ENCODE peak calls at places on chromosomes 2 and 18, in nine cellular contexts. Z is lower lobe of right lung, H is IMR-90, K is brain microvascular endothelial cell, N is neural progenitor cell, P is bronchial epithelial cell, Q is adrenal gland, L is OCI-LY7, U is fibroblast of lung. E is an unnamed sample.

GRCh38 chr2:66582364-66582974 is 147.5 kb downstream of the MEIS1 start:
- DNase-seq in Z (no peak), H (peak), K (no peak), N (no peak), P (no peak), Q (no peak), L (no peak), U (peak), E (no peak)

GRCh38 chr2:241000831-241001321 is 2.5 kb downstream of the SNED1 start:
- DNase-seq in Z (peak), H (no peak), K (no peak), N (no peak), P (no peak), Q (no peak), L (no peak), U (no peak), E (peak)

GRCh38 chr2:19538411-19538963 is 180.1 kb upstream of the OSR1 start:
- DNase-seq in Z (no peak), H (peak), K (peak), N (no peak), P (peak), Q (peak), L (no peak), U (peak), E (no peak)

GRCh38 chr2:241373449-241373848 is 17.4 kb downstream of the FARP2 start:
- DNase-seq in Z (no peak), H (no peak), K (no peak), N (no peak), P (no peak), Q (no peak), L (peak), U (no peak), E (no peak)

GRCh38 chr2:28366496-28367282 is 26.0 kb upstream of the FOSL2 start:
- DNase-seq in Z (no peak), H (no peak), K (peak), N (no peak), P (no peak), Q (peak), L (no peak), U (peak), E (peak)

GRCh38 chr2:31240406-31241365 is 6.7 kb downstream of the EHD3 start:
- DNase-seq in Z (no peak), H (no peak), K (no peak), N (no peak), P (no peak), Q (no peak), L (no peak), U (no peak), E (peak)

GRCh38 chr18:3246636-3247242 is 862 bp upstream of the MYL12A start:
- DNase-seq in Z (peak), H (no peak), K (no peak), N (peak), P (no peak), Q (peak), L (no peak), U (no peak), E (no peak)

GRCh38 chr18:55360061-55360460 is 227.9 kb downstream of the TCF4 start:
- DNase-seq in Z (no peak), H (no peak), K (no peak), N (no peak), P (no peak), Q (no peak), L (no peak), U (no peak), E (no peak)

GRCh38 chr2:16971722-16972234 is 306.1 kb upstream of the CYRIA start:
- DNase-seq in Z (no peak), H (no peak), K (no peak), N (no peak), P (peak), Q (no peak), L (no peak), U (no peak), E (no peak)

GRCh38 chr2:13650586-13651180 is 933.9 kb downstream of the TRIB2 start:
- DNase-seq in Z (no peak), H (no peak), K (no peak), N (peak), P (peak), Q (no peak), L (peak), U (no peak), E (no peak)

GRCh38 chr2:200479617-200480292 is 30.1 kb downstream of the KCTD18 start:
- DNase-seq in Z (no peak), H (peak), K (peak), N (no peak), P (peak), Q (no peak), L (no peak), U (peak), E (no peak)

GRCh38 chr18:69469444-69469919 is 68.8 kb downstream of the DOK6 start:
- DNase-seq in Z (no peak), H (no peak), K (no peak), N (peak), P (no peak), Q (no peak), L (no peak), U (no peak), E (no peak)

GRCh38 chr2:82652117-82652516 is 1807.0 kb downstream of the SUCLG1 start:
- DNase-seq in Z (no peak), H (no peak), K (no peak), N (no peak), P (no peak), Q (no peak), L (no peak), U (no peak), E (no peak)

GRCh38 chr2:225378984-225379383 is 20.5 kb upstream of the NYAP2 start:
- DNase-seq in Z (no peak), H (no peak), K (no peak), N (no peak), P (no peak), Q (no peak), L (no peak), U (no peak), E (no peak)

GRCh38 chr2:120737802-120738516 is 2.3 kb downstream of the GLI2 start:
- DNase-seq in Z (no peak), H (no peak), K (no peak), N (peak), P (peak), Q (no peak), L (no peak), U (no peak), E (no peak)

GRCh38 chr18:905307-905947 is 756 bp downstream of the ADCYAP1 start:
- DNase-seq in Z (no peak), H (no peak), K (no peak), N (peak), P (no peak), Q (no peak), L (no peak), U (no peak), E (no peak)

GRCh38 chr18:52069201-52069600 is 270.8 kb upstream of the DCC start:
- DNase-seq in Z (no peak), H (no peak), K (no peak), N (no peak), P (no peak), Q (no peak), L (no peak), U (no peak), E (no peak)

GRCh38 chr2:46960618-46961017 is 45.0 kb upstream of the MCFD2 start:
- DNase-seq in Z (no peak), H (no peak), K (no peak), N (no peak), P (no peak), Q (no peak), L (peak), U (no peak), E (no peak)

GRCh38 chr2:152486048-152486736 is 151.2 kb downstream of the FMNL2 start:
- DNase-seq in Z (no peak), H (no peak), K (no peak), N (no peak), P (peak), Q (no peak), L (no peak), U (no peak), E (no peak)

GRCh38 chr2:30678410-30679137 is 128.7 kb downstream of the CAPN13 start:
- DNase-seq in Z (no peak), H (no peak), K (no peak), N (no peak), P (no peak), Q (no peak), L (no peak), U (no peak), E (no peak)

GRCh38 chr2:218077464-218078216 is 8.6 kb downstream of the RUFY4 start:
- DNase-seq in Z (no peak), H (no peak), K (no peak), N (no peak), P (no peak), Q (no peak), L (no peak), U (no peak), E (no peak)

GRCh38 chr2:54613794-54614257 is 109.6 kb upstream of the EML6 start:
- DNase-seq in Z (no peak), H (peak), K (peak), N (no peak), P (peak), Q (peak), L (no peak), U (peak), E (no peak)

GRCh38 chr2:225399509-225399908 is at the start of gene NYAP2:
- DNase-seq in Z (no peak), H (no peak), K (no peak), N (peak), P (no peak), Q (no peak), L (no peak), U (no peak), E (no peak)

GRCh38 chr2:157261199-157261782 is 3.8 kb downstream of the GALNT5 start:
- DNase-seq in Z (no peak), H (peak), K (peak), N (no peak), P (peak), Q (peak), L (no peak), U (peak), E (no peak)
- H3K4me3 ChIP-seq in Z (peak), H (peak), K (no peak), N (no peak), P (peak), Q (no peak), L (no peak), U (peak), E (no peak)

GRCh38 chr18:74281011-74281638 is 10.6 kb downstream of the CYB5A start:
- DNase-seq in Z (no peak), H (no peak), K (no peak), N (peak), P (no peak), Q (no peak), L (no peak), U (no peak), E (no peak)
- H3K4me3 ChIP-seq in Z (no peak), H (no peak), K (no peak), N (no peak), P (no peak), Q (no peak), L (no peak), U (no peak), E (no peak)

DNA sequence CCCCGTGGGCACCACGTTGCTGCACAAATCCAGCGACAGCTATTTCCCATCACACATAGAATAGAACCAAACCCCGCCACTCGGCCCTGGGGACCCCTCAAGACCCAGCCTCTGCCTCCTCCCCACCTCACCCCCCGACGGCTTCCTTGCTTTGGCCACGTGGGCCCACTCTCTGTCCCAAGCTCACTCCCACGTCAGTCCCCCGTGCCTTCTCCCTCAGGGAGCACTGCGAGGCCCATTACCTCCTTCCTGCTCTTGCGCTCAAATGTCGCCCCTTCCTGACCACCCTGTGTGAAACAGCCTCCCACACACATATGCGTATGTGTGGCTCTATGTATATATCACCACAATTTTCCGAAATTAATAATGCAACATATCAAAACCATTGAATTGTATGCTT is 239.7 kb downstream of the SH3BP4 start:
- DNase-seq in Z (no peak), H (no peak), K (no peak), N (no peak), P (no peak), Q (no peak), L (no peak), U (no peak), E (no peak)
- H3K4me3 ChIP-seq in Z (no peak), H (no peak), K (no peak), N (no peak), P (no peak), Q (no peak), L (no peak), U (no peak), E (no peak)

GRCh38 chr18:32769242-32770180 is 3.3 kb downstream of the KLHL14 start:
- DNase-seq in Z (no peak), H (no peak), K (no peak), N (peak), P (no peak), Q (no peak), L (peak), U (no peak), E (no peak)
- H3K4me3 ChIP-seq in Z (peak), H (no peak), K (no peak), N (peak), P (no peak), Q (no peak), L (peak), U (no peak), E (no peak)

GRCh38 chr18:50791599-50792438 is 28.0 kb downstream of the MRO start:
- DNase-seq in Z (no peak), H (no peak), K (no peak), N (no peak), P (no peak), Q (no peak), L (no peak), U (no peak), E (no peak)

GRCh38 chr18:50797147-50797546 is 22.7 kb downstream of the MRO start:
- DNase-seq in Z (no peak), H (no peak), K (no peak), N (no peak), P (no peak), Q (no peak), L (no peak), U (no peak), E (no peak)

GRCh38 chr18:50793641-50794565 is 25.9 kb downstream of the MRO start:
- DNase-seq in Z (no peak), H (no peak), K (no peak), N (no peak), P (no peak), Q (no peak), L (no peak), U (no peak), E (no peak)

GRCh38 chr18:50792885-50793284 is 26.9 kb downstream of the MRO start:
- DNase-seq in Z (no peak), H (no peak), K (no peak), N (no peak), P (no peak), Q (no peak), L (no peak), U (no peak), E (no peak)

DNA sequence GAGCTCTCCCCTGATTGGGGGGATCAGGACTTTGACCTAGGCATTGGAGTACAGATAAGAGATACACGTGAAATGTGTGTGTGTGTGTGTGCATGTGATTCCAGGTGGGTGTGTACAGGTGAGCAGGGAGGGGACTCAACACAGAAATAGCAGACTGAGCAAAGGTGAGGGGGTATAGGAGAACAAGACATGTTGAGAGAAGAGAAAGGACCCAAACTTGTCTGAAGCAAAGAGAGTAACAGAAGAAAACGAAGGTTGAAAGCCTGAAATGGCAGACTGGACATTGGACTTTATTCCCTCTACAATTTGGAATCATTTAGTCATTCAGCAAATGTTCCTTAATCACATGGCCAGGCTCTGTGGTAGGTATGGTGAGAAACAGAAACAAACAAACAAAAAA is 23.3 kb downstream of the MRO start:
- DNase-seq in Z (no peak), H (no peak), K (no peak), N (no peak), P (no peak), Q (no peak), L (no peak), U (no peak), E (no peak)
- H3K4me3 ChIP-seq in Z (no peak), H (no peak), K (no peak), N (no peak), P (no peak), Q (no peak), L (no peak), U (no peak), E (no peak)

GRCh38 chr2:154698789-154699559 is 479 bp downstream of the KCNJ3 start:
- DNase-seq in Z (no peak), H (no peak), K (no peak), N (no peak), P (no peak), Q (no peak), L (no peak), U (no peak), E (no peak)
- H3K4me3 ChIP-seq in Z (peak), H (no peak), K (peak), N (no peak), P (no peak), Q (no peak), L (no peak), U (no peak), E (no peak)

GRCh38 chr2:63591566-63592175 is 2.9 kb downstream of the MDH1 start:
- DNase-seq in Z (no peak), H (no peak), K (no peak), N (no peak), P (no peak), Q (no peak), L (no peak), U (no peak), E (no peak)

GRCh38 chr2:63589148-63589972 is 597 bp downstream of the MDH1 start:
- DNase-seq in Z (no peak), H (no peak), K (no peak), N (peak), P (peak), Q (peak), L (peak), U (no peak), E (no peak)

GRCh38 chr2:63587814-63588384 is 378 bp downstream of the WDPCP start:
- DNase-seq in Z (no peak), H (no peak), K (no peak), N (peak), P (no peak), Q (no peak), L (no peak), U (no peak), E (no peak)

GRCh38 chr2:63588385-63589147 is at the start of the genes MDH1 and WDPCP:
- DNase-seq in Z (peak), H (peak), K (peak), N (peak), P (peak), Q (peak), L (peak), U (peak), E (peak)

DNA sequence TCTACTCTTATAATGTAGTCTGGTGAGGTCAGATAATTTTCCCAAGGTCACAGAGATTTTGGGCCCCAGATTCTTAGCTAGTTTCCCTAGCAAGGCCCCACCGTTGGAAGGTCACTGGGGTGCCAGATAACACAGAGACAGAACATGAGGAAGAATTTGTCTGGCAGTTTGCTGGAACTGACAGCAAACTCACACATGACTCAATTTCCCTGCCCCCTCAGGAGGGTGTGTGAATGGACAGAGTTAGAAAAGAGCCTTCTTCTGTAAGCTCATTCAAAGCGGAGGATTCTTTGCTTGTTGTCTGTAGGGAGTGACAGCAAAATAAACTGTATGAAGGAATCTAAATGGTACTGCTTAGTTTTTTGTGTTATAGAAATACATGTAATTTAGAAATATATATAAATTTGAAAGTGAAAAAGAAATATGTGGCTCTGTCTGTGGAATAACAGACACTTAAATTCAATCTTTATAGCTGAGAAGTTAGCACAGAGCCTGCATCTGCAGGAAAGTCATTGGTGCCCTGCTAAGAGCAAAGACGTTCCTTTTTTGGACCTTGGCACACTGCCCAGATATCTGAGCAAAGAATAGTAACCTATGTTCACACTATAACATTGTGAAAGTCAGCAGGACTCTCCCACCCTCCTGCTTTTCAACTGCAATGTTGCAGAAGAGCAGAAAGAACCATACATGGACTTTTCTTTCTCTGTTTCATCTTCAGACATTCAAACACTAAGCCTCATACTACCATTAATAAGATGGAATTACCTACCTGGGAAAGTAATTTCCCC is 2.1 kb downstream of the MDH1 start:
- DNase-seq in Z (no peak), H (no peak), K (no peak), N (no peak), P (peak), Q (peak), L (peak), U (peak), E (no peak)
- H3K4me3 ChIP-seq in Z (no peak), H (no peak), K (no peak), N (peak), P (no peak), Q (no peak), L (peak), U (no peak), E (no peak)

GRCh38 chr2:191678437-191679110 is 638 bp downstream of the NABP1 start:
- DNase-seq in Z (peak), H (no peak), K (no peak), N (peak), P (peak), Q (peak), L (peak), U (no peak), E (peak)

GRCh38 chr2:191675807-191676667 is 1.9 kb upstream of the NABP1 start:
- DNase-seq in Z (peak), H (no peak), K (no peak), N (no peak), P (no peak), Q (peak), L (peak), U (no peak), E (peak)

GRCh38 chr2:191679818-191680600 is 2.1 kb downstream of the NABP1 start:
- DNase-seq in Z (no peak), H (peak), K (no peak), N (no peak), P (peak), Q (no peak), L (peak), U (peak), E (no peak)

GRCh38 chr2:191677091-191677645 is 768 bp upstream of the NABP1 start:
- DNase-seq in Z (peak), H (peak), K (peak), N (peak), P (peak), Q (peak), L (peak), U (peak), E (no peak)

GRCh38 chr2:191677646-191678436 is at the start of gene NABP1:
- DNase-seq in Z (peak), H (peak), K (peak), N (peak), P (peak), Q (peak), L (peak), U (peak), E (peak)
- H3K4me3 ChIP-seq in Z (peak), H (peak), K (peak), N (peak), P (peak), Q (peak), L (peak), U (peak), E (peak)

GRCh38 chr18:35585608-35586007 is 4.1 kb downstream of the GALNT1 start:
- DNase-seq in Z (no peak), H (no peak), K (no peak), N (no peak), P (no peak), Q (no peak), L (no peak), U (no peak), E (no peak)

GRCh38 chr18:35581555-35582309 is at the start of gene GALNT1:
- DNase-seq in Z (peak), H (peak), K (no peak), N (peak), P (no peak), Q (peak), L (peak), U (peak), E (peak)

GRCh38 chr18:35580748-35581534 is 599 bp upstream of the GALNT1 start:
- DNase-seq in Z (peak), H (peak), K (peak), N (peak), P (peak), Q (peak), L (peak), U (peak), E (peak)

GRCh38 chr18:35582310-35582682 is 756 bp downstream of the GALNT1 start:
- DNase-seq in Z (no peak), H (no peak), K (no peak), N (no peak), P (no peak), Q (no peak), L (peak), U (no peak), E (no peak)

GRCh38 chr18:35582899-35583558 is 1.5 kb downstream of the GALNT1 start:
- DNase-seq in Z (no peak), H (peak), K (peak), N (peak), P (peak), Q (no peak), L (peak), U (peak), E (no peak)
- H3K4me3 ChIP-seq in Z (peak), H (peak), K (peak), N (peak), P (peak), Q (no peak), L (peak), U (no peak), E (no peak)

E was measured in CD8-positive, alpha-beta T cell.